ENCODE peak calls at places on chromosomes 6 and 20, in six cellular contexts. V is GM10248, D is activated T-cell treated with anti-CD3 and anti-CD28 coated beads for 24 hours, N is ELF-1, S is retina, Q is adrenal gland. G is an unnamed sample.

GRCh38 chr20:37911838-37912273 is 8.9 kb downstream of the VSTM2L start:
- DNase-seq in V (peak; percentile 50), D (no peak), N (peak; percentile 93), S (peak; percentile 58), Q (no peak), G (peak; percentile 65)

GRCh38 chr6:52517502-52518278 is 59.2 kb downstream of the TRAM2 start:
- DNase-seq in V (peak; percentile 74), D (peak; percentile 8), N (peak; percentile 92), S (no peak), Q (peak; percentile 94), G (peak; percentile 70)

GRCh38 chr20:57308451-57309410 is 20.9 kb upstream of the SPO11 start:
- DNase-seq in V (no peak), D (no peak), N (peak; percentile 50), S (no peak), Q (no peak), G (no peak)

GRCh38 chr6:106339334-106340029 is 13.9 kb upstream of the ATG5 start:
- DNase-seq in V (peak; percentile 64), D (peak; percentile 30), N (peak; percentile 89), S (peak; percentile 79), Q (peak; percentile 50), G (peak; percentile 56)

GRCh38 chr6:157133856-157134255 is 189.5 kb downstream of the TMEM242 start:
- DNase-seq in V (no peak), D (no peak), N (no peak), S (no peak), Q (no peak), G (no peak)

GRCh38 chr6:169816975-169817374 is 65.6 kb downstream of the ERMARD start:
- DNase-seq in V (no peak), D (no peak), N (no peak), S (no peak), Q (no peak), G (no peak)

GRCh38 chr6:26087284-26088115 is at the start of gene HFE:
- DNase-seq in V (peak; percentile 41), D (peak; percentile 3), N (peak; percentile 53), S (peak; percentile 67), Q (peak; percentile 65), G (no peak)

GRCh38 chr6:7640607-7641577 is 50.9 kb downstream of the SNRNP48 start:
- DNase-seq in V (no peak), D (no peak), N (peak; percentile 53), S (no peak), Q (peak; percentile 20), G (no peak)

GRCh38 chr6:138025528-138025941 is 81.7 kb downstream of the PERP start:
- DNase-seq in V (no peak), D (no peak), N (no peak), S (no peak), Q (no peak), G (no peak)